ENCODE peak calls at places on chromosome 1, in four cellular contexts. One of them, this sample, is unnamed.

GRCh38 chr1:47280142-47280541 is 33.8 kb downstream of the STIL start:
- DNase-seq in WTC11: no peak
- DNase-seq in K562: no peak
- DNase-seq in HepG2: no peak
- DNase-seq in this sample: no peak

GRCh38 chr1:20678599-20678998 is 17.4 kb upstream of the DDOST start:
- DNase-seq in WTC11: no peak
- DNase-seq in K562: no peak
- DNase-seq in HepG2: no peak
- DNase-seq in this sample: no peak

GRCh38 chr1:56686171-56686570 is 41.1 kb downstream of the PRKAA2 start:
- DNase-seq in WTC11: no peak
- DNase-seq in K562: no peak
- DNase-seq in HepG2: no peak
- DNase-seq in this sample: no peak

GRCh38 chr1:93350322-93350721 is 4.6 kb downstream of the DR1 start:
- DNase-seq in WTC11: no peak
- DNase-seq in K562: no peak
- DNase-seq in HepG2: no peak
- DNase-seq in this sample: no peak

GRCh38 chr1:18739408-18739807 is 108.8 kb downstream of the PAX7 start:
- DNase-seq in WTC11: no peak
- DNase-seq in K562: no peak
- DNase-seq in HepG2: no peak
- DNase-seq in this sample: no peak

GRCh38 chr1:53754484-53755312 is 15.7 kb upstream of the GLIS1 start:
- DNase-seq in WTC11: peak; percentile 64
- DNase-seq in K562: peak; percentile 65
- DNase-seq in HepG2: peak; percentile 55
- DNase-seq in this sample: peak; percentile 39

GRCh38 chr1:87805661-87806376 is 477.1 kb downstream of the LMO4 start:
- DNase-seq in WTC11: no peak
- DNase-seq in K562: no peak
- DNase-seq in HepG2: peak; percentile 27
- DNase-seq in this sample: peak; percentile 83

GRCh38 chr1:199221371-199222150 is 582.7 kb downstream of the PTPRC start:
- DNase-seq in WTC11: no peak
- DNase-seq in K562: no peak
- DNase-seq in HepG2: no peak
- DNase-seq in this sample: no peak

GRCh38 chr1:65477414-65478378 is 57.2 kb downstream of the LEPR start:
- DNase-seq in WTC11: no peak
- DNase-seq in K562: no peak
- DNase-seq in HepG2: no peak
- DNase-seq in this sample: no peak

GRCh38 chr1:219659682-219660081 is 46.8 kb upstream of the ZC3H11B start:
- DNase-seq in WTC11: no peak
- DNase-seq in K562: no peak
- DNase-seq in HepG2: no peak
- DNase-seq in this sample: no peak

GRCh38 chr1:109490029-109490933 is 3.6 kb upstream of the CYB561D1 start:
- DNase-seq in WTC11: peak; percentile 83
- DNase-seq in K562: peak; percentile 74
- DNase-seq in HepG2: peak; percentile 45
- DNase-seq in this sample: peak; percentile 60

GRCh38 chr1:7590426-7590790 is 180.7 kb upstream of the VAMP3 start:
- DNase-seq in WTC11: no peak
- DNase-seq in K562: no peak
- DNase-seq in HepG2: no peak
- DNase-seq in this sample: no peak

GRCh38 chr1:38860464-38860816 is 868 bp upstream of the RRAGC start:
- DNase-seq in WTC11: no peak
- DNase-seq in K562: no peak
- DNase-seq in HepG2: peak; percentile 26
- DNase-seq in this sample: no peak

GRCh38 chr1:168386949-168387586 is 106.4 kb downstream of the TBX19 start:
- DNase-seq in WTC11: peak; percentile 73
- DNase-seq in K562: no peak
- DNase-seq in HepG2: no peak
- DNase-seq in this sample: peak; percentile 45

GRCh38 chr1:78911956-78912880 is 94.3 kb downstream of the ADGRL4 start:
- DNase-seq in WTC11: no peak
- DNase-seq in K562: no peak
- DNase-seq in HepG2: no peak
- DNase-seq in this sample: no peak

GRCh38 chr1:110255388-110255787 is 45.3 kb downstream of the KCNC4 start:
- DNase-seq in WTC11: peak; percentile 25
- DNase-seq in K562: no peak
- DNase-seq in HepG2: no peak
- DNase-seq in this sample: no peak

GRCh38 chr1:163013826-163014600 is 55.1 kb upstream of the RGS4 start:
- DNase-seq in WTC11: no peak
- DNase-seq in K562: no peak
- DNase-seq in HepG2: no peak
- DNase-seq in this sample: no peak

GRCh38 chr1:186578325-186579016 is 101.8 kb downstream of the PTGS2 start:
- DNase-seq in WTC11: no peak
- DNase-seq in K562: no peak
- DNase-seq in HepG2: no peak
- DNase-seq in this sample: peak; percentile 63

GRCh38 chr1:53145942-53146708 is 3.7 kb upstream of the SLC1A7 start:
- DNase-seq in WTC11: no peak
- DNase-seq in K562: peak; percentile 70
- DNase-seq in HepG2: peak; percentile 85
- DNase-seq in this sample: peak; percentile 95

GRCh38 chr1:243845888-243846287 is 4.2 kb downstream of the AKT3 start:
- DNase-seq in WTC11: no peak
- DNase-seq in K562: no peak
- DNase-seq in HepG2: no peak
- DNase-seq in this sample: no peak

GRCh38 chr1:46612937-46613660 is 3.5 kb downstream of the MOB3C start:
- DNase-seq in WTC11: no peak
- DNase-seq in K562: no peak
- DNase-seq in HepG2: no peak
- DNase-seq in this sample: no peak

GRCh38 chr1:21289127-21289526 is 1.1 kb downstream of the ECE1 start:
- DNase-seq in WTC11: no peak
- DNase-seq in K562: no peak
- DNase-seq in HepG2: no peak
- DNase-seq in this sample: no peak

GRCh38 chr1:63713627-63714481 is 60.0 kb upstream of the ROR1 start:
- DNase-seq in WTC11: no peak
- DNase-seq in K562: no peak
- DNase-seq in HepG2: no peak
- DNase-seq in this sample: peak; percentile 42

GRCh38 chr1:217139513-217139912 is 416.3 kb upstream of the ESRRG start:
- DNase-seq in WTC11: peak; percentile 50
- DNase-seq in K562: no peak
- DNase-seq in HepG2: no peak
- DNase-seq in this sample: no peak

GRCh38 chr1:19010995-19011696 is 54.7 kb upstream of the IFFO2 start:
- DNase-seq in WTC11: no peak
- DNase-seq in K562: no peak
- DNase-seq in HepG2: peak; percentile 95
- DNase-seq in this sample: peak; percentile 96

GRCh38 chr1:225474986-225475820 is 47.4 kb upstream of the LBR start:
- DNase-seq in WTC11: peak; percentile 71
- DNase-seq in K562: peak; percentile 89
- DNase-seq in HepG2: peak; percentile 54
- DNase-seq in this sample: peak; percentile 74

GRCh38 chr1:173997796-173998195 is 24.4 kb downstream of the RC3H1 start:
- DNase-seq in WTC11: no peak
- DNase-seq in K562: no peak
- DNase-seq in HepG2: no peak
- DNase-seq in this sample: no peak

GRCh38 chr1:15929258-15929935 is 46.5 kb downstream of the ZBTB17 start:
- DNase-seq in WTC11: no peak
- DNase-seq in K562: no peak
- DNase-seq in HepG2: no peak
- DNase-seq in this sample: no peak

GRCh38 chr1:169106921-169107672 is 607 bp downstream of the ATP1B1 start:
- DNase-seq in WTC11: peak; percentile 36
- DNase-seq in K562: peak; percentile 25
- DNase-seq in HepG2: no peak
- DNase-seq in this sample: no peak

GRCh38 chr1:44723496-44724407 is 7.2 kb downstream of the RNU5D-1 start:
- DNase-seq in WTC11: no peak
- DNase-seq in K562: no peak
- DNase-seq in HepG2: no peak
- DNase-seq in this sample: no peak

GRCh38 chr1:198003468-198003867 is 86.3 kb downstream of the LHX9 start:
- DNase-seq in WTC11: no peak
- DNase-seq in K562: no peak
- DNase-seq in HepG2: no peak
- DNase-seq in this sample: no peak
- TF ChIP-seq NR3C1 in WTC11: no peak
- TF ChIP-seq NR3C1 in K562: no peak
- TF ChIP-seq NR3C1 in HepG2: no peak
- TF ChIP-seq NR3C1 in this sample: no peak

GRCh38 chr1:234731371-234732085 is 121.5 kb upstream of the IRF2BP2 start:
- DNase-seq in WTC11: no peak
- DNase-seq in K562: no peak
- DNase-seq in HepG2: peak; percentile 59
- DNase-seq in this sample: no peak
- TF ChIP-seq JUN in WTC11: no peak
- TF ChIP-seq JUN in K562: no peak
- TF ChIP-seq JUN in HepG2: no peak
- TF ChIP-seq JUN in this sample: no peak

DNA sequence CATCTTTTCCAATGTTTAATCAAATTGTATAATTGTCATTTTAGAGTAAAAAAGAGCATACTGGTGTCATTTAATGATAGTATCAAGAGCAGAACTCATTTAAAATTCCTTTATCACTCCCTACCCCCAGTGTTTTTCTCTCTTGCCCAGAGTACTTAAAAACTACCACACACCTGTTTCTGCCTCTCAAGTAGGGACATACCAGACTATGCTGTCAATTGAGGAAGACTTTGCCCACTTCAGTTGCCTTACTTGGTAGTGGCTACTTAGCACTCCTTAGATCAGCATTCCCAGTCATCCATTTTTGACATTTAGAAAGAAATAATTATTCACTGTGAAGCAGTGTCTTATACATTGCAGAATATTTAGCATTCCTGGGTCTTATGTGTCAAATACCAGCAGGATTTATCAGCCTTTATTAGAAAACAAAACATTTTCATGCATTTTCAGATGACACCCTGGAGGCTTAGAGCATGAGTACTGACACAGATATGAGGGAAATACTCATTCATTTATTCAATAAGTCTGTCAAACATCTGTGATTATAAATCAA is 127.5 kb upstream of the RGS1 start:
- DNase-seq in WTC11: no peak
- DNase-seq in K562: no peak
- DNase-seq in HepG2: no peak
- DNase-seq in this sample: no peak
- TF ChIP-seq NR3C1 in WTC11: no peak
- TF ChIP-seq NR3C1 in K562: no peak
- TF ChIP-seq NR3C1 in HepG2: no peak
- TF ChIP-seq NR3C1 in this sample: no peak

GRCh38 chr1:6521502-6521901 is 30.0 kb upstream of the PLEKHG5 start:
- DNase-seq in WTC11: no peak
- DNase-seq in K562: no peak
- DNase-seq in HepG2: no peak
- DNase-seq in this sample: no peak

GRCh38 chr1:6519491-6519934 is 28.0 kb upstream of the PLEKHG5 start:
- DNase-seq in WTC11: no peak
- DNase-seq in K562: no peak
- DNase-seq in HepG2: no peak
- DNase-seq in this sample: no peak

GRCh38 chr1:6519935-6520621 is 28.6 kb upstream of the PLEKHG5 start:
- DNase-seq in WTC11: peak; percentile 84
- DNase-seq in K562: peak; percentile 59
- DNase-seq in HepG2: no peak
- DNase-seq in this sample: no peak

GRCh38 chr1:6526316-6526715 is 28.0 kb downstream of the NOL9 start:
- DNase-seq in WTC11: no peak
- DNase-seq in K562: no peak
- DNase-seq in HepG2: no peak
- DNase-seq in this sample: no peak

DNA sequence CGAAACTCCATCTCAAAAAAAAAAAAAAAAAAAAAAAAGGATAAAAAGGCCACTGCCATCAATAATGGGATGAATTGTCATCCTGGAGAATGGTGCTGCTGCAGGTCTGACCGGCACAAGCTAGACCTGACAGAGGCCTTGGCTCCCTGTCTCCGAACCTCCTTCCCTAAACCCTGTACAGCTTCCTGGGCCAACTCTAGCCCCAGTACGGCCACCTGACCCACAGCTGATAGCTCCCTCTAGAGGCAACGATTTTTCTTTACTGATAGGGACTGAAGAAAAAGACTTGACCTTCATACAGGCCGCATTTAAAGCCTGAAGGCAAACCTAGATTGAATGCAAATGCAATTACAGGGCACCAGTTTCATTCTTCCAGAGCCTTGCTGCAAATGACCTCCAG is 30.7 kb downstream of the NOL9 start:
- DNase-seq in WTC11: peak; percentile 60
- DNase-seq in K562: peak; percentile 83
- DNase-seq in HepG2: peak; percentile 65
- DNase-seq in this sample: peak; percentile 48
- TF ChIP-seq JUN in WTC11: no peak
- TF ChIP-seq JUN in K562: no peak
- TF ChIP-seq JUN in HepG2: no peak
- TF ChIP-seq JUN in this sample: no peak

GRCh38 chr1:98459471-98459870 is 202.1 kb upstream of the SNX7 start:
- DNase-seq in WTC11: no peak
- DNase-seq in K562: no peak
- DNase-seq in HepG2: no peak
- DNase-seq in this sample: no peak

GRCh38 chr1:98457212-98457611 is 204.3 kb upstream of the SNX7 start:
- DNase-seq in WTC11: no peak
- DNase-seq in K562: no peak
- DNase-seq in HepG2: no peak
- DNase-seq in this sample: no peak

GRCh38 chr1:98452162-98452561 is 209.4 kb upstream of the SNX7 start:
- DNase-seq in WTC11: no peak
- DNase-seq in K562: no peak
- DNase-seq in HepG2: no peak
- DNase-seq in this sample: no peak

GRCh38 chr1:98458514-98459259 is 202.8 kb upstream of the SNX7 start:
- DNase-seq in WTC11: peak; percentile 34
- DNase-seq in K562: no peak
- DNase-seq in HepG2: peak; percentile 19
- DNase-seq in this sample: no peak

DNA sequence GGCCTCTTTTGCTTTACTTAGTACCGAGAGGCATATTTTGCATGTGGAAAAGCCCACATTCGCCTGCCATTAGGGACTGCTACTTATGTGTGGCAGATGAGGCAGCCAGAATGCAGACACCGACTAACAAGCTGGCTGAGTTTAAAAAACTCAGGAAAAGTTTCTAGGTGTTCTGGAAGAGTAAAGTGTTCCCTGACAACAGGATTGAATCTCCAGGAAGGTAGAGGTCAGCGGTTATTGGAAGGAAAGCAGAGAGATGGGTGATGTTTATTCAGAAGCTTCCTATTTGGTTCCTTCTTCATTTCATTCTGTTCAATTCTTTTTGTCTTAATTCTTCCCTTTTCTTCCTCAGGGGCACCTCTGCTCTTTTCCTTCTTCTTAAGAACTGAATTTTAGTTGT is 206.9 kb upstream of the SNX7 start:
- DNase-seq in WTC11: no peak
- DNase-seq in K562: no peak
- DNase-seq in HepG2: no peak
- DNase-seq in this sample: no peak
- TF ChIP-seq NR3C1 in WTC11: no peak
- TF ChIP-seq NR3C1 in K562: no peak
- TF ChIP-seq NR3C1 in HepG2: no peak
- TF ChIP-seq NR3C1 in this sample: no peak

This sample was measured in A549.